ENCODE peak calls at places on chromosome 18, in seven cellular contexts. L, G, J, O, X, M and I are unnamed samples.

GRCh38 chr18:34592961-34593382 is 117.1 kb upstream of the DTNA start:
- DNase-seq in L (no peak), G (peak), J (no peak), O (peak), X (peak), M (peak), I (peak)

GRCh38 chr18:76494181-76494540 is 881 bp downstream of the ZNF516 start:
- DNase-seq in L (no peak), G (peak), J (no peak), O (no peak), X (peak), M (peak), I (peak)

GRCh38 chr18:76823574-76823973 is 1.2 kb downstream of the ZNF236 start:
- DNase-seq in L (no peak), G (peak), J (no peak), O (no peak), X (no peak), M (peak), I (peak)

GRCh38 chr18:56559044-56559443 is 79.3 kb downstream of the TXNL1 start:
- DNase-seq in L (no peak), G (no peak), J (no peak), O (no peak), X (no peak), M (no peak), I (no peak)

GRCh38 chr18:76658627-76659026 is 163.6 kb upstream of the ZNF516 start:
- DNase-seq in L (no peak), G (peak), J (no peak), O (no peak), X (no peak), M (peak), I (no peak)

GRCh38 chr18:3453540-3454364 is 3.8 kb downstream of the TGIF1 start:
- DNase-seq in L (no peak), G (no peak), J (peak), O (peak), X (peak), M (peak), I (peak)

GRCh38 chr18:13003466-13003896 is 12.3 kb downstream of the CEP192 start:
- DNase-seq in L (no peak), G (peak), J (no peak), O (peak), X (peak), M (peak), I (peak)

GRCh38 chr18:37588289-37588688 is 22.7 kb upstream of the CELF4 start:
- DNase-seq in L (no peak), G (no peak), J (no peak), O (no peak), X (no peak), M (no peak), I (no peak)

DNA sequence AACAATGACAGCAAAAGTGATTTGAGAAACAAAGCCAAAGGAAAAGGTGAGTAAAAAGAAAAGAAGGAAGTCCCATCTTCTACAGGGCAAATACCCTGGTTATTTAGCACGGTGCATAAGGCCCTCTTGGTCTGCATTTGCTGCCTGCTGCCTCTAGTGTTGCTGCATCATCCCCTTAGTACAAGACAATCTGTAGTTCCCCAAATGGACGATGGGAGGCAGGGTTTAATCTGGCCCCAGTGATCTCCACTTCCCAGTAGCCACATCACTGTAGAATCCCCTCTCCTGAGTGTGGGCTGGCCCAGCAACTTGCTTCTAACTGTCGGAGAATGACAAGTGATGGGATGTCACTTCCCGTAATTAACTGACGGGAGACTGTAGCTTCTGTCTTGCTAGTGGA is 85.1 kb downstream of the CTAGE1 start:
- DNase-seq in L (no peak), G (no peak), J (no peak), O (no peak), X (no peak), M (no peak), I (no peak)
- TF ChIP-seq CTCF in L (peak), G (no peak), J (no peak), O (peak), X (peak), M (peak), I (no peak)

GRCh38 chr18:8426401-8426800 is 182.8 kb upstream of the RAB12 start:
- DNase-seq in L (no peak), G (peak), J (no peak), O (no peak), X (no peak), M (peak), I (no peak)
- TF ChIP-seq CTCF in L (peak), G (peak), J (no peak), O (peak), X (no peak), M (peak), I (no peak)

DNA sequence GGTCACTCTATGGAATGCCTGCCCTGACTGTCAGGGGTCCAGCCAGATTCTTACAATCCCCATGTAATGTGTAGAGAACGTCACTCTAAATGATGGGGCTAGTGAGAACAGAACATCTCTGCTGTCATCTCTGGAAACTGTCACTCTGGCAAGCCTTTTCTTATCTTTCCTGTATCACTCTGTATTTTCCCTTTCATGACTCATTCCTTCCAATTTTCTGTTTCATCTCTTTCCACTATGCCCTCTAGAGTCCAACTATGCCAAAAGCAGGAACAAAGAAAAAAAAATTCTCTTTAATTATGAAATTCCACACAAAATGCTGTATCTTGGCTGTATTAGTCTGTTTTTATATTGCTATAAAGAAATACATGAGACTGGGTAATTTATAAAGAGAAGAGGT is 608.8 kb downstream of the ADCYAP1 start:
- DNase-seq in L (no peak), G (no peak), J (no peak), O (no peak), X (no peak), M (no peak), I (no peak)
- TF ChIP-seq CTCF in L (no peak), G (no peak), J (no peak), O (peak), X (no peak), M (no peak), I (no peak)

GRCh38 chr18:58766164-58766563 is 94.9 kb downstream of the MALT1 start:
- DNase-seq in L (no peak), G (no peak), J (peak), O (no peak), X (no peak), M (no peak), I (no peak)

GRCh38 chr18:58769321-58769720 is 95.4 kb upstream of the ZNF532 start:
- DNase-seq in L (no peak), G (no peak), J (peak), O (no peak), X (no peak), M (no peak), I (peak)

GRCh38 chr18:58768293-58768974 is 96.2 kb upstream of the ZNF532 start:
- DNase-seq in L (peak), G (peak), J (peak), O (peak), X (peak), M (peak), I (peak)

GRCh38 chr18:58776084-58776483 is 88.6 kb upstream of the ZNF532 start:
- DNase-seq in L (no peak), G (no peak), J (no peak), O (no peak), X (no peak), M (no peak), I (no peak)

GRCh38 chr18:58772161-58772560 is 92.5 kb upstream of the ZNF532 start:
- DNase-seq in L (no peak), G (no peak), J (no peak), O (no peak), X (no peak), M (no peak), I (no peak)
- TF ChIP-seq CTCF in L (no peak), G (no peak), J (no peak), O (no peak), X (no peak), M (no peak), I (no peak)

GRCh38 chr18:24403076-24403475 is 5.5 kb upstream of the OSBPL1A start:
- DNase-seq in L (no peak), G (no peak), J (no peak), O (no peak), X (no peak), M (no peak), I (no peak)

GRCh38 chr18:24398515-24398914 is 891 bp upstream of the OSBPL1A start:
- DNase-seq in L (no peak), G (peak), J (no peak), O (no peak), X (peak), M (no peak), I (peak)

GRCh38 chr18:24404591-24404990 is 7.0 kb upstream of the OSBPL1A start:
- DNase-seq in L (no peak), G (no peak), J (no peak), O (no peak), X (no peak), M (no peak), I (no peak)

GRCh38 chr18:24400587-24400986 is 3.0 kb upstream of the OSBPL1A start:
- DNase-seq in L (no peak), G (no peak), J (no peak), O (no peak), X (no peak), M (no peak), I (no peak)

DNA sequence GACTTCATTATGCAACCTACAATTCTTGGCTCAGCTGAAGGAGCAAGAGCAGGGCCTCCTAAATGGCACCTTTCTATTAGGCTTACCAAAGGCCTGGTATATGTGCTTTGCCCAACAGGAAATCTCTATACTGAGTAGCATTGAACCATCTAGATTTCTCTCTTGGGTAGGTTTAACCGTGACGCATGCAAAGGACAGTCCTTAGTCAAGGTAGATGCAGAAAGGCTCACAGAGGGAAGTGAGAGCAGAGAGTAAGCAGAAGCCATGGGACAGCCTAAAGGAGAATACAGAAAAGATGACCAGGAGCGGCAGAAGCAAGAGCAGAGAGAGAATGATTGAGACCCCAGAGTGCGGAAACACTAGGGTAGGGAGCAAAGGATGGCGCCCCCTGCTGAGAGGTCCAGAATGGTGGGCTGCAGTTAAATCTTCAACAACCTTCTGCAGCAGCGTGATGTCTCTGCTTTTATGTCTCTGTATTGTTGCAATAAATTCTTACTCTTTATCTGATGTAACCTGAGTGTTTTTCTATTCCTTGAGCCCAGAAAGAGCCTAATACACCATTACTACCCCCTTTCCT is 4.7 kb upstream of the OSBPL1A start:
- DNase-seq in L (no peak), G (peak), J (no peak), O (no peak), X (no peak), M (peak), I (no peak)
- TF ChIP-seq CTCF in L (peak), G (peak), J (no peak), O (peak), X (peak), M (peak), I (no peak)

DNA sequence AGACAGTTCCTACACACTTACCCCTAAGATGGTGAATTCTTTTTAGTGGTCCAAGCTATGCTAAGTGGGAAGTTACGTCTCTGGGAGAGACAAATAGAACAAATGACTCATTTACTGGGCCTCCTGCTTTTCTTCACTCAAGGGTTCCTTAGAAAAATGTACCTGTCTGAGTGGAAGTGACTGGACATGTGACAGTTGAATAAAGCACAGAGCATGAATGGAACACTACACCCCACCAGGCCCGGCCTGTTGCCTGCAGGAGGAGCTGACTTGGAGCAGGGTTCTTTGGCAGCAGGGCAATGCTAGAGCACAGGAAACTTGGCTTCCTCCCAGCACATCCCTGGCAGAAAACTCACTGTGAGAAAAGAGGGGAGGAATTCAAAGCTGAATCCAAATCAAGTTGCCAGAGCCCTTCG is 451.0 kb upstream of the SETBP1 start:
- DNase-seq in L (no peak), G (no peak), J (peak), O (no peak), X (peak), M (no peak), I (peak)
- TF ChIP-seq CTCF in L (no peak), G (no peak), J (no peak), O (no peak), X (peak), M (no peak), I (peak)

GRCh38 chr18:53909668-53910067 is 314.8 kb downstream of the MBD2 start:
- DNase-seq in L (peak), G (no peak), J (no peak), O (no peak), X (peak), M (no peak), I (peak)
- TF ChIP-seq CTCF in L (peak), G (peak), J (no peak), O (peak), X (peak), M (no peak), I (peak)

DNA sequence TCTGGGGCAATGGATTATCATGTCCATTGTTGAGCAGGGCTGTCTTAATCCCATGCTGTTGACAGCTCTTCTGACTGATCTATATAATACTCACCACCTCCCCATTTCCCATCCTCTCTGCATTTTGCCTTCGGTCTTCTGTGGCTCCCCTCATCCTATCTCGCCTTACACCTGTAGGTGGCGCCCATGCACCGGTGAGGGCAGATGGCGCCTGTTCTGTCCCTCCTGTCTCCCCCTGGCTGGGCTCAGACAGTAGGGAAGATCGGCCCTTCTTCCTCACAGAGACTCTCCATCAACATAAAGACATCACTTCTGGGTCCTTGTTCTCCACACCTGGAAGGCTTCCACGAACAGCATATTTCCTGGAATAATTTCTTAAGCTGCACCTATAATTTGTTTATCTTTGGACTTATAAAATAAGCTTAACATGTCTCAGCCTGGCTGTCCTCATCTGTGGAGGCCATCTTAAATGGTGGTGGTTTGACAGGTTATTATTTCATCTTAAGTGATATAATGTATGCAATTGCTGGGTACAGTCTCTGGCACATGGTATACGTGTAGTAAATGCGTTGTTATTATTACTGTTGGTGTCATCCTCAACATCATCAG is 10.9 kb upstream of the CDH20 start:
- DNase-seq in L (no peak), G (peak), J (no peak), O (peak), X (peak), M (peak), I (peak)
- TF ChIP-seq CTCF in L (peak), G (peak), J (peak), O (peak), X (peak), M (peak), I (peak)

GRCh38 chr18:32139835-32140283 is 48.2 kb downstream of the RNF138 start:
- DNase-seq in L (no peak), G (no peak), J (no peak), O (no peak), X (no peak), M (no peak), I (no peak)
- TF ChIP-seq CTCF in L (no peak), G (no peak), J (no peak), O (no peak), X (no peak), M (no peak), I (no peak)

GRCh38 chr18:63785031-63785430 is 9.8 kb downstream of the SERPINB7 start:
- DNase-seq in L (no peak), G (no peak), J (no peak), O (no peak), X (no peak), M (no peak), I (no peak)

GRCh38 chr18:63787673-63788072 is 12.5 kb downstream of the SERPINB7 start:
- DNase-seq in L (no peak), G (no peak), J (no peak), O (no peak), X (no peak), M (no peak), I (no peak)

GRCh38 chr18:63779386-63779785 is 4.2 kb downstream of the SERPINB7 start:
- DNase-seq in L (no peak), G (no peak), J (no peak), O (no peak), X (no peak), M (no peak), I (peak)

GRCh38 chr18:63788447-63789096 is 13.4 kb downstream of the SERPINB7 start:
- DNase-seq in L (no peak), G (no peak), J (no peak), O (peak), X (peak), M (no peak), I (peak)

DNA sequence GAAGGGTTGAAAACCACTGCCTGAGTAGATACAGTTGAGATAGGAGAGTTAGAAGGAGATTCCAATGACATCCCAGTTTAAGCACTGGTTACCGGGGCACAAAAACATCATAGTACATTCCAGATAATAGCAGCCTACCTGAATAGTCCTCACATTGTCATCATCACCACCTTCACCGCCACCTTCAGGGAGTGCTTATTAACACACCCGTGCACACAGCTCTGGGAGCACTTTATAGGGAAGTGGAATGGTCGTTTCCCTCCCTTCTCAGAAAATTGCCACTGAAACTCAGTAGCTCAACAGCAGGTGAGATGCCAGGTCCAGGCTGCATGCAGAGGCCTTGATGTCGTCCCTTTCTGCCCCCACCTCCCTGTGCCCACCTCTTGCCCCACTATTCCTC is 8.2 kb downstream of the SERPINB7 start:
- DNase-seq in L (no peak), G (no peak), J (no peak), O (no peak), X (no peak), M (no peak), I (peak)
- TF ChIP-seq CTCF in L (peak), G (no peak), J (no peak), O (no peak), X (no peak), M (no peak), I (peak)